ENCODE peak calls at places on chromosome 22, in eight cellular contexts. Q is endothelial cell of umbilical vein, G is GM23248, A is lung, B is suprapubic skin, P is esophagus muscularis mucosa, I is esophagus squamous epithelium, V is HepG2. C is an unnamed sample.

GRCh38 chr22:37563153-37564081 is 3.1 kb downstream of the CDC42EP1 start:
- DNase-seq in Q (peak; percentile 93), G (peak; percentile 98), A (peak; percentile 85), B (peak; percentile 90), P (peak; percentile 95), I (no peak), V (peak; percentile 97), C (peak; percentile 96)

GRCh38 chr22:44119669-44120313 is 60.9 kb upstream of the PARVG start:
- DNase-seq in Q (no peak), G (no peak), A (no peak), B (no peak), P (no peak), I (no peak), V (no peak), C (no peak)

GRCh38 chr22:28942801-28943500 is 59.6 kb downstream of the ZNRF3 start:
- DNase-seq in Q (no peak), G (no peak), A (no peak), B (no peak), P (no peak), I (no peak), V (no peak), C (no peak)

GRCh38 chr22:29040385-29041275 is 21.0 kb downstream of the C22orf31 start:
- DNase-seq in Q (peak; percentile 83), G (peak; percentile 92), A (peak; percentile 65), B (no peak), P (no peak), I (no peak), V (peak; percentile 65), C (peak; percentile 95)

GRCh38 chr22:26134654-26135330 is 34.5 kb upstream of the SEZ6L start:
- DNase-seq in Q (no peak), G (no peak), A (no peak), B (no peak), P (peak; percentile 62), I (no peak), V (peak; percentile 3), C (no peak)

GRCh38 chr22:28810839-28811491 is 10.6 kb upstream of the XBP1 start:
- DNase-seq in Q (peak; percentile 88), G (no peak), A (no peak), B (no peak), P (no peak), I (no peak), V (peak; percentile 96), C (no peak)

GRCh38 chr22:26853495-26853894 is 196.1 kb downstream of the MIAT start:
- DNase-seq in Q (no peak), G (no peak), A (peak; percentile 5), B (no peak), P (no peak), I (no peak), V (no peak), C (no peak)

GRCh38 chr22:43891360-43892182 is at the start of gene PNPLA5:
- DNase-seq in Q (no peak), G (peak; percentile 63), A (no peak), B (no peak), P (no peak), I (no peak), V (no peak), C (peak; percentile 36)

GRCh38 chr22:30195245-30196140 is 51.1 kb downstream of the LIF start:
- DNase-seq in Q (peak; percentile 21), G (peak; percentile 22), A (no peak), B (no peak), P (no peak), I (no peak), V (peak; percentile 40), C (no peak)

GRCh38 chr22:32556150-32556549 is 81.5 kb downstream of the FBXO7 start:
- DNase-seq in Q (no peak), G (no peak), A (no peak), B (no peak), P (no peak), I (no peak), V (no peak), C (no peak)

GRCh38 chr22:19290400-19291217 is 910 bp downstream of the CLTCL1 start:
- DNase-seq in Q (no peak), G (peak; percentile 51), A (no peak), B (no peak), P (peak; percentile 57), I (no peak), V (peak; percentile 10), C (peak; percentile 51)

GRCh38 chr22:24061124-24061684 is 50.1 kb downstream of the CABIN1 start:
- DNase-seq in Q (no peak), G (peak; percentile 19), A (no peak), B (no peak), P (no peak), I (no peak), V (no peak), C (no peak)

GRCh38 chr22:28813772-28814518 is 13.6 kb upstream of the XBP1 start:
- DNase-seq in Q (no peak), G (no peak), A (peak; percentile 76), B (peak; percentile 73), P (no peak), I (no peak), V (peak; percentile 99), C (no peak)

GRCh38 chr22:23762866-23763578 is at the start of gene C22orf15:
- DNase-seq in Q (peak; percentile 28), G (peak; percentile 49), A (no peak), B (no peak), P (peak; percentile 85), I (no peak), V (no peak), C (no peak)

GRCh38 chr22:37904572-37905533 is 1.2 kb upstream of the MICALL1 start:
- DNase-seq in Q (peak; percentile 90), G (peak; percentile 99), A (peak; percentile 39), B (no peak), P (no peak), I (no peak), V (peak; percentile 58), C (peak; percentile 94)

GRCh38 chr22:36406139-36406538 is 18.4 kb upstream of the MYH9 start:
- DNase-seq in Q (no peak), G (peak; percentile 23), A (no peak), B (no peak), P (no peak), I (no peak), V (no peak), C (no peak)

GRCh38 chr22:46690146-46690545 is 47.9 kb downstream of the CERK start:
- DNase-seq in Q (no peak), G (no peak), A (no peak), B (no peak), P (no peak), I (no peak), V (no peak), C (no peak)
- H3K4me1 ChIP-seq in Q (peaks cover 15% of the 10 kb centered on the region), G (no peaks in the 10 kb centered on the region), A (peaks cover 2% of the 10 kb centered on the region), B (peaks cover 13% of the 10 kb centered on the region), P (peaks cover 34% of the 10 kb centered on the region), I (peaks cover 11% of the 10 kb centered on the region), V (no peaks in the 10 kb centered on the region), C (no peaks in the 10 kb centered on the region)

GRCh38 chr22:17672417-17672991 is 33.9 kb downstream of the BCL2L13 start:
- DNase-seq in Q (no peak), G (no peak), A (no peak), B (no peak), P (no peak), I (no peak), V (no peak), C (peak; percentile 71)

GRCh38 chr22:17674152-17674551 is 35.6 kb downstream of the BCL2L13 start:
- DNase-seq in Q (no peak), G (no peak), A (no peak), B (no peak), P (no peak), I (no peak), V (no peak), C (no peak)

GRCh38 chr22:17678817-17679385 is 40.3 kb downstream of the BCL2L13 start:
- DNase-seq in Q (no peak), G (no peak), A (no peak), B (no peak), P (no peak), I (no peak), V (no peak), C (no peak)

DNA sequence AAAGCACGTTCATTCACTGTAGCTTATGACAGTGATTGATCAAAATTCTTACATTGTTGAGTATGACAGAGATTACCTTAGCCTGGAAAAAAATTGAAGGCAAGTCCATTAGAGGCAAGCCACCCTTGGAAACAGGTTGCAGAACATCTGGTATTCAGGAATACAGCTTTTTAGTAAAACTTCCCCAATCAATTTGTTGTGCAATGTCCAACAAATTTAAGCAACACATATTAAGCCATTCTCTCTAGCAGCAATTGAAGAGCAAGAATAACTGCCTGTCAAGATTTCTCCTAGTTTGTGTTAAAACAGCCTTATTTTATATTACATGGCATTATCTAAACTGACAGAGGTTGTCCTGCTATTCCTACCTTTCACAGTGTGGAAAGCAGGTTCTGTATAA is 37.0 kb downstream of the BCL2L13 start:
- DNase-seq in Q (no peak), G (no peak), A (no peak), B (no peak), P (no peak), I (no peak), V (no peak), C (peak; percentile 12)
- H3K4me1 ChIP-seq in Q (no peaks in the 10 kb centered on the region), G (peaks cover 23% of the 10 kb centered on the region), A (peaks cover 4% of the 10 kb centered on the region), B (peaks cover 5% of the 10 kb centered on the region), P (peaks cover 12% of the 10 kb centered on the region), I (no peaks in the 10 kb centered on the region), V (no peaks in the 10 kb centered on the region), C (peaks cover 17% of the 10 kb centered on the region)

DNA sequence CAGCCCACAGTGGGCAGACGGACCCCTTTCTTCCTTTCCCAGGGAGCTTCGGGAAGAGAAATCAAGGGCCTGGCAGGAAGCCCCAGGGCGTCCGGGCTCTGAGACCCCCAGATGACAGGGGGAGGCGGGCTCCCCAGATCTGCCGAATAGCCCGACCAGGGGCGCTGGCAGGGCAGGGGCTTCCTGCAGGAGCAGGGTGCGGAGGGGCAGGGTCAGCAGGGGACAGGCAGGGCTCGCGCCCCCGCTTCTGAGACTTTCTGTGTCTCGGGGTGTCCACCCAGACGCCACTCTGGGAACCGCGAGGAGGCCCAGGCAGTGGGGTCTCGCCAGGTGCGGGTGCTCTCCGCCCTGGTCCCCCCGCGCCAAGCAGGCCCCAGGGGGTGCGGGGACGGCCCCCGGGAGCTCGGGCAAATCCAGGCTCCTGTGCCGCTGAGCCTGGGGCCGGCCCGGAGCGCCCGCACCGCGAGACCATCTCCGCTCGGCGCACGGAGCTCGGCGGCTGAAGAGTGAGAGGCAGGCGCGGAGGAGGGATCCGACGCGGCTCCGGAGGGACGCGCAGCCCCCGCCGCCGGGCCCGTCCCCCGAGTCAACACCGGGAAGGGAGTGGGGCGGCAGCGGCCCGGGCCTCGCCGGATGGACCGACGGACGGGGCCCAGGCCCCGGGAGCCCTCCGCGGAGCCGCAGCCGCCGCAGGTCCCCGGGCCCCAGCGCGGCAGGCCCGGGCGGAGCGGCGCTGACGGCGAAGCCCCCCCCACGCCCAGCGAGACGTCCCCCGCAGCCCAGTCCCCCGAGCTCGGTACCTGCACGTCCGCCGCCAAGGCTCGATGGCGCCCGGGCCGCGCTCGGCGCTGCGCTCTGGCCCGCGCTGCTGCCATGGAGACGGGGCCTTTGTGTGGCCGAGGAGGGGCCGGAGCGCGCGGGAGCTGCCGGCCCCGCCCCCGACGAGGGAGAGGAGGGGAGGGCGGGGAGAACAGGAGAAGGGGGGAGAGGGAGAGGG is at the start of gene PLXNB2:
- DNase-seq in Q (peak; percentile 76), G (peak; percentile 88), A (peak; percentile 80), B (no peak), P (no peak), I (no peak), V (peak; percentile 68), C (peak; percentile 91)
- H3K4me1 ChIP-seq in Q (peaks cover 27% of the 10 kb centered on the region), G (peaks cover 45% of the 10 kb centered on the region), A (peaks cover 47% of the 10 kb centered on the region), B (peaks cover 65% of the 10 kb centered on the region), P (peaks cover 56% of the 10 kb centered on the region), I (peaks cover 43% of the 10 kb centered on the region), V (peaks cover 82% of the 10 kb centered on the region), C (peaks cover 45% of the 10 kb centered on the region)

DNA sequence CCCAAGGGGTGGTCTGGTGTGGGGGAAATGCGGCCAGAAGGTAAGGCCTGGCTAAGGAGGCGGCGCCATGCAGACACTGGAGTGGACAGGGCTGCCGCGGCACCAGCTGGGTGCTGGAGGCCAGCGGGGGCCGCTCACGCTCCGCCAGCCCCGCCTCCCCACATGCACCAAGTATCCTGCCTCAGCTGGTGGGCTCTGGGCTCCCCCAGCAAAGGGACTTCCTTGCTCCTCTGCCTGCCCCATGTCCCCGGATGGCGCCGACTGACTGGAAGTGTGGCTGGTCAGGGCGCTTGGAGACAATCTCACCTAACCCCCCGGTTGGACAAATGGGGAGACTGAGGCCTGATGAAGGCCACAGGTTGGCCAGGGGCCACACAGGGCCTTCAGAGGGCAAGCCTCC is 7.6 kb upstream of the CHADL start:
- DNase-seq in Q (no peak), G (no peak), A (no peak), B (no peak), P (no peak), I (no peak), V (no peak), C (no peak)
- H3K4me1 ChIP-seq in Q (no peaks in the 10 kb centered on the region), G (no peaks in the 10 kb centered on the region), A (no peaks in the 10 kb centered on the region), B (no peaks in the 10 kb centered on the region), P (peaks cover 3% of the 10 kb centered on the region), I (no peaks in the 10 kb centered on the region), V (no peaks in the 10 kb centered on the region), C (peaks cover 15% of the 10 kb centered on the region)

C was measured in adipocyte.